ENCODE peak calls at places on chromosomes 12 and 14, in ten cellular contexts. F is GM12865; Q is CD4-positive, alpha-beta memory T cell; V is AG04450; Y is stomach; L is effector memory CD4-positive, alpha-beta T cell; A is fibroblast of pulmonary artery; R is brain microvascular endothelial cell; M is choroid plexus epithelial cell; Z is CD4-positive, CD25-positive, alpha-beta regulatory T cell. N is an unnamed sample.
A peak's percentile ranks its signal among the peaks of the same experiment; 100 is the strongest.

GRCh38 chr14:82362452-82362851 is 828.8 kb upstream of the SEL1L start:
- DNase-seq in A (no peak), L (no peak), F (no peak), Y (no peak), Z (no peak), Q (no peak), M (no peak), R (no peak), V (no peak), N (no peak)

GRCh38 chr12:22759769-22760674 is 135.1 kb downstream of the ETNK1 start:
- DNase-seq in R (no peak), Q (no peak), Y (no peak), V (no peak), A (no peak), F (no peak), L (no peak), M (peak; percentile 61), Z (no peak), N (no peak)

GRCh38 chr14:21098134-21098891 is at the start of gene ZNF219:
- DNase-seq in V (no peak), R (no peak), M (no peak), L (peak; percentile 32), Z (no peak), A (peak; percentile 45), Q (peak; percentile 54), F (no peak), Y (peak; percentile 53), N (no peak)

GRCh38 chr12:98754095-98754494 is 109.0 kb downstream of the APAF1 start:
- DNase-seq in A (peak; percentile 7), R (peak; percentile 83), Y (no peak), F (peak; percentile 78), V (peak; percentile 20), Q (no peak), M (peak; percentile 67), L (no peak), Z (no peak), N (no peak)

GRCh38 chr12:120964298-120964697 is 14.0 kb upstream of the HNF1A start:
- DNase-seq in A (no peak), R (no peak), Y (no peak), Z (no peak), V (no peak), L (no peak), Q (no peak), F (no peak), M (no peak), N (no peak)

GRCh38 chr12:55965941-55966407 is at the start of gene PMEL:
- DNase-seq in Q (no peak), V (no peak), L (no peak), F (no peak), Z (no peak), Y (no peak), R (no peak), M (peak; percentile 18), A (no peak), N (no peak)

GRCh38 chr14:84825481-84825880 is 704.5 kb upstream of the FLRT2 start:
- DNase-seq in Z (no peak), A (no peak), V (no peak), R (peak; percentile 24), Q (no peak), L (no peak), F (no peak), M (peak; percentile 13), Y (no peak), N (peak; percentile 23)

GRCh38 chr12:47088021-47088944 is 8.5 kb upstream of the AMIGO2 start:
- DNase-seq in Z (no peak), V (no peak), A (peak; percentile 79), Y (no peak), Q (no peak), R (peak; percentile 56), L (no peak), M (peak; percentile 86), F (no peak), N (no peak)

GRCh38 chr12:66624806-66625205 is 54.1 kb downstream of the GRIP1 start:
- DNase-seq in A (no peak), V (no peak), Z (no peak), M (no peak), Y (no peak), F (peak; percentile 34), R (no peak), L (no peak), Q (no peak), N (no peak)

GRCh38 chr14:52032196-52032865 is 36.5 kb downstream of the NID2 start:
- DNase-seq in Z (no peak), R (no peak), F (no peak), Y (no peak), L (no peak), A (peak; percentile 76), Q (no peak), M (peak; percentile 54), V (no peak), N (peak; percentile 56)

GRCh38 chr12:93165384-93165932 is 212.3 kb upstream of the NUDT4 start:
- DNase-seq in Q (no peak), Y (no peak), L (no peak), Z (no peak), F (no peak), A (no peak), R (no peak), M (no peak), V (no peak), N (no peak)

GRCh38 chr12:114817491-114818440 is 133.8 kb upstream of the TBX3 start:
- DNase-seq in A (no peak), Y (no peak), Z (no peak), L (no peak), Q (no peak), V (no peak), F (no peak), M (no peak), R (no peak), N (peak; percentile 26)

GRCh38 chr14:96284430-96284829 is 28.4 kb downstream of the BDKRB1 start:
- DNase-seq in R (no peak), A (no peak), Y (no peak), V (no peak), Z (no peak), Q (no peak), M (no peak), L (no peak), F (no peak), N (no peak)

GRCh38 chr12:27969901-27970390 is 2.6 kb downstream of the PTHLH start:
- DNase-seq in R (no peak), Z (peak; percentile 41), F (peak; percentile 89), Y (peak; percentile 72), A (peak; percentile 61), L (peak; percentile 5), V (no peak), Q (peak; percentile 39), M (peak; percentile 55), N (no peak)

GRCh38 chr14:99968156-99968920 is 96.9 kb upstream of the EVL start:
- DNase-seq in V (peak; percentile 77), Q (no peak), L (no peak), Z (no peak), M (peak; percentile 72), A (peak; percentile 60), R (peak; percentile 67), Y (no peak), F (no peak), N (peak; percentile 70)

GRCh38 chr14:99966912-99967311 is 98.3 kb upstream of the EVL start:
- DNase-seq in Z (no peak), F (no peak), Q (no peak), V (no peak), M (no peak), R (no peak), A (no peak), L (no peak), Y (no peak), N (no peak)

GRCh38 chr14:99969673-99970322 is 95.4 kb upstream of the EVL start:
- DNase-seq in A (no peak), Z (no peak), M (no peak), F (no peak), Y (no peak), L (no peak), R (no peak), V (no peak), Q (no peak), N (no peak)

GRCh38 chr14:99971087-99971928 is 93.9 kb upstream of the EVL start:
- DNase-seq in A (peak; percentile 83), F (peak; percentile 84), L (peak; percentile 73), Y (peak; percentile 86), Z (peak; percentile 71), V (peak; percentile 34), R (peak; percentile 69), M (peak; percentile 81), Q (peak; percentile 77), N (peak; percentile 51)

GRCh38 chr14:99968931-99969330 is 96.3 kb upstream of the EVL start:
- DNase-seq in V (no peak), A (peak; percentile 20), M (no peak), Y (no peak), Q (no peak), R (no peak), F (no peak), L (no peak), Z (no peak), N (no peak)
- H3K4me3 ChIP-seq in V (no peak overlapping the region), A (no peak overlapping the region), M (no peak overlapping the region), Y (no peak overlapping the region), Q (no peak overlapping the region), R (no peak overlapping the region), F (no peak overlapping the region), L (no peak overlapping the region), Z (no peak overlapping the region), N (no peak overlapping the region)

GRCh38 chr14:50039734-50040400 is 76.5 kb downstream of the VCPKMT start:
- DNase-seq in A (peak; percentile 63), V (no peak), R (peak; percentile 72), M (peak; percentile 93), L (no peak), Z (no peak), F (peak; percentile 46), Y (no peak), Q (no peak), N (no peak)
- H3K4me3 ChIP-seq in A (no peak overlapping the region), V (no peak overlapping the region), R (no peak overlapping the region), M (no peak overlapping the region), L (no peak overlapping the region), Z (peak overlapping the region; percentile 60), F (peak overlapping the region; percentile 56), Y (no peak overlapping the region), Q (peak overlapping the region; percentile 20), N (no peak overlapping the region)

GRCh38 chr14:60640859-60641721 is 8.2 kb downstream of the SIX1 start:
- DNase-seq in L (no peak), M (no peak), R (no peak), Y (no peak), A (no peak), V (no peak), F (no peak), Q (no peak), Z (no peak), N (no peak)
- H3K4me3 ChIP-seq in L (no peak overlapping the region), M (no peak overlapping the region), R (no peak overlapping the region), Y (no peak overlapping the region), A (no peak overlapping the region), V (no peak overlapping the region), F (no peak overlapping the region), Q (no peak overlapping the region), Z (no peak overlapping the region), N (peak overlapping the region; percentile 79)

DNA sequence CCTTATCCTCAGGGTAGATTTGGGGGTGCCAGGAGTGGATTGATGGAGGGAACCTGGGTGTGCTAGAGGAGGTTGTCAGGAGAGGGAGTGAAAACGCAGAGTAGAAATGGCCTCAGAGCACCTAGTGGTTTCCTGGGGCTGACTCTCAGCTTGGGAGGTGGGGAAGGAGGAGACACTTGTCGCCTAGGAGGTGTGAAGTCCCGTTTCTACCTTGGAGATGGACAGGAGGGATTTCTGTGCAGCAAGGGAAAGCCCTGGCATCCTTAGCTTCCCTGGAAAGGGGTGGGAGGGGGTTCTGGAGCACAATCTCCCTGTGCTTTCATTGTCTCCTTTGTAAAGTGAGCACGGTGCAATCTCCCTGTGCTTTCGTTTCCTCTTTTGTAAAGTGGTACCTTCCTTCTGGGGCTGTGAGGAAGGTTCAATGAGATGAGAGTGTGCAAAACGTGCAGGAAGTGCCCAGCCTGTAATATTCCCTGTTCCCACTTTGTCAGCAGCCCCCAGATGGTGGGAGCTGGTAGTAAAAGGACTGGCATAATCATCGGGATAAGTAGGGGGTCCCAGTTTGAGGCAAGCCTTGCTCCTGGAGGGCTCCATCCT is 1.6 kb downstream of the OAS3 start:
- DNase-seq in R (no peak), L (no peak), F (peak; percentile 47), Z (no peak), V (no peak), M (no peak), A (no peak), Q (no peak), Y (no peak), N (no peak)
- H3K4me3 ChIP-seq in R (no peak overlapping the region), L (peak overlapping the region; percentile 53), F (peak overlapping the region; percentile 91), Z (peak overlapping the region; percentile 93), V (no peak overlapping the region), M (no peak overlapping the region), A (no peak overlapping the region), Q (peak overlapping the region; percentile 84), Y (peak overlapping the region; percentile 70), N (no peak overlapping the region)

N was measured in skeletal muscle cell.